ENCODE peak calls at places on chromosomes 11 and 22, in ten cellular contexts. I is EL; B is heart right ventricle; C is NAMALWA; P is activated naive CD8-positive, alpha-beta T cell treated with anti-CD3 and anti-CD28 coated beads, Interleukin-2, amount 50 U/mL, for 16 hours; O is germinal center; X is lung; A is stimulated activated naive CD4-positive, alpha-beta T cell; D is NCI-H1930; K is CD4-positive, CD25-positive, alpha-beta regulatory T cell. Y is an unnamed sample.

GRCh38 chr11:94855666-94856065 is 87.5 kb downstream of the AMOTL1 start:
- DNase-seq in X (no peak), I (no peak), O (no peak), D (no peak), B (no peak), K (no peak), A (no peak), P (no peak), C (no peak), Y (no peak)

GRCh38 chr22:24437820-24438328 is 10.5 kb downstream of the ADORA2A start:
- DNase-seq in P (no peak), X (no peak), A (peak; percentile 19), I (peak; percentile 73), O (peak; percentile 74), B (no peak), D (no peak), K (no peak), C (peak; percentile 90), Y (no peak)

GRCh38 chr11:11706022-11706421 is 84.2 kb upstream of the GALNT18 start:
- DNase-seq in C (no peak), I (peak; percentile 6), O (no peak), X (no peak), B (no peak), P (no peak), K (no peak), D (no peak), A (no peak), Y (no peak)

GRCh38 chr11:125923012-125923579 is 18.8 kb downstream of the DDX25 start:
- DNase-seq in X (peak; percentile 64), P (no peak), B (peak; percentile 24), D (peak; percentile 54), C (peak; percentile 81), A (peak; percentile 67), K (peak; percentile 22), O (peak; percentile 57), I (peak; percentile 65), Y (peak; percentile 39)

GRCh38 chr11:99200720-99201119 is 180.0 kb downstream of the CNTN5 start:
- DNase-seq in O (no peak), P (no peak), D (no peak), X (no peak), K (no peak), C (no peak), I (no peak), B (no peak), A (no peak), Y (no peak)

GRCh38 chr11:65954771-65955170 is 6.8 kb upstream of the SART1 start:
- DNase-seq in I (no peak), P (no peak), A (no peak), O (no peak), D (no peak), B (no peak), X (no peak), C (no peak), K (no peak), Y (no peak)

GRCh38 chr11:110883266-110883665 is 171.0 kb upstream of the ARHGAP20 start:
- DNase-seq in O (no peak), K (no peak), A (no peak), X (no peak), D (no peak), P (no peak), I (no peak), B (no peak), C (no peak), Y (no peak)

GRCh38 chr22:40071720-40072119 is 77.0 kb downstream of the FAM83F start:
- DNase-seq in A (no peak), K (no peak), C (no peak), D (no peak), P (no peak), I (no peak), O (no peak), X (no peak), B (no peak), Y (no peak)

GRCh38 chr11:75816561-75817239 is 1.7 kb downstream of the UVRAG start:
- DNase-seq in P (no peak), B (no peak), X (no peak), D (no peak), A (peak; percentile 24), K (no peak), C (peak; percentile 63), I (no peak), O (no peak), Y (no peak)

GRCh38 chr11:4680341-4680740 is 17.3 kb downstream of the OR51E2 start:
- DNase-seq in B (no peak), I (no peak), X (no peak), C (no peak), O (no peak), P (no peak), D (no peak), A (no peak), K (no peak), Y (no peak)

GRCh38 chr22:26629988-26630761 is 8.4 kb downstream of the CRYBA4 start:
- DNase-seq in X (no peak), I (no peak), K (no peak), C (no peak), O (no peak), A (no peak), B (no peak), P (no peak), D (no peak), Y (no peak)